ENCODE peak calls at places on chromosomes 13 and 19, in six cellular contexts. H, J, A, I, N and Q are unnamed samples.

GRCh38 chr19:14768001-14768400 is 10.4 kb downstream of the ADGRE2 start:
- DNase-seq in A (no peak), J (no peak), H (peak; percentile 5), N (no peak), I (no peak), Q (no peak)

GRCh38 chr13:107554355-107554905 is 660.9 kb downstream of the LIG4 start:
- DNase-seq in I (no peak), J (no peak), H (no peak), A (no peak), N (no peak), Q (no peak)

GRCh38 chr13:66765559-66765958 is 464.6 kb downstream of the PCDH9 start:
- DNase-seq in I (no peak), A (no peak), J (no peak), N (no peak), H (no peak), Q (no peak)

GRCh38 chr19:17948967-17949930 is 16.4 kb downstream of the CCDC124 start:
- DNase-seq in I (no peak), N (no peak), A (no peak), J (no peak), H (no peak), Q (no peak)

GRCh38 chr13:49604570-49604969 is 19.2 kb upstream of the RCBTB1 start:
- DNase-seq in H (no peak), J (no peak), N (no peak), A (no peak), I (no peak), Q (no peak)

GRCh38 chr19:42254083-42254849 is 662 bp downstream of the ERF start:
- DNase-seq in A (peak; percentile 80), N (peak; percentile 83), H (peak; percentile 69), I (peak; percentile 79), J (no peak), Q (peak; percentile 87)

GRCh38 chr13:36131931-36132297 is 732 bp upstream of the DCLK1 start:
- DNase-seq in I (no peak), J (no peak), A (no peak), N (no peak), H (no peak), Q (peak; percentile 11)

GRCh38 chr13:94322925-94323324 is 156.6 kb downstream of the DCT start:
- DNase-seq in J (no peak), A (peak; percentile 16), I (no peak), N (no peak), H (no peak), Q (no peak)

GRCh38 chr13:98878421-98879126 is 99.3 kb downstream of the DOCK9 start:
- DNase-seq in A (no peak), I (no peak), H (no peak), N (no peak), J (no peak), Q (no peak)

GRCh38 chr19:33404916-33405315 is 31.4 kb downstream of the CEBPG start:
- DNase-seq in I (no peak), J (no peak), H (peak; percentile 39), A (no peak), N (no peak), Q (no peak)

GRCh38 chr13:21971662-21972635 is 301.1 kb downstream of the FGF9 start:
- DNase-seq in H (no peak), I (no peak), N (no peak), A (no peak), J (no peak), Q (no peak)

GRCh38 chr19:9782282-9782681 is 13.7 kb upstream of the ZNF846 start:
- DNase-seq in A (no peak), J (no peak), N (no peak), I (no peak), H (no peak), Q (no peak)

GRCh38 chr13:46797468-46798237 is 692 bp upstream of the ESD start:
- DNase-seq in A (no peak), H (no peak), J (no peak), I (no peak), N (no peak), Q (peak; percentile 11)

GRCh38 chr13:32060319-32060924 is 28.8 kb downstream of the FRY start:
- DNase-seq in H (no peak), J (no peak), A (no peak), N (no peak), I (no peak), Q (no peak)

GRCh38 chr13:48436661-48437242 is 23.8 kb upstream of the LPAR6 start:
- DNase-seq in I (no peak), H (no peak), J (no peak), N (no peak), A (no peak), Q (no peak)

GRCh38 chr19:19053508-19054314 is 10.1 kb upstream of the SLC25A42 start:
- DNase-seq in H (no peak), N (peak; percentile 69), I (peak; percentile 72), A (peak; percentile 28), J (no peak), Q (peak; percentile 78)

GRCh38 chr13:33184131-33184485 is 101.4 kb downstream of the STARD13 start:
- DNase-seq in I (no peak), N (no peak), A (no peak), J (no peak), H (no peak), Q (no peak)

GRCh38 chr13:51785592-51786424 is 18.2 kb downstream of the DHRS12 start:
- DNase-seq in N (no peak), I (peak; percentile 53), A (no peak), J (no peak), H (no peak), Q (peak; percentile 61)

GRCh38 chr13:30755678-30756077 is 20.3 kb downstream of the ALOX5AP start:
- DNase-seq in H (no peak), J (no peak), I (no peak), N (no peak), A (no peak), Q (no peak)

GRCh38 chr19:6215701-6216235 is 64.0 kb downstream of the MLLT1 start:
- DNase-seq in N (no peak), J (no peak), H (no peak), I (no peak), A (no peak), Q (no peak)

GRCh38 chr19:16161848-16162247 is 11.5 kb downstream of the CIB3 start:
- DNase-seq in A (no peak), J (peak; percentile 54), I (no peak), N (no peak), H (no peak), Q (no peak)
- H3K27ac ChIP-seq in A (no peak overlapping the region), J (no peak overlapping the region), I (no peak overlapping the region), N (no peak overlapping the region), H (no peak overlapping the region), Q (peak overlapping the region; percentile 67)

GRCh38 chr19:12198136-12198535 is 35.2 kb downstream of the ZNF136 start:
- DNase-seq in A (no peak), I (no peak), H (no peak), N (no peak), J (no peak), Q (no peak)

GRCh38 chr19:12194827-12195500 is 32.1 kb downstream of the ZNF136 start:
- DNase-seq in J (no peak), H (peak; percentile 95), A (no peak), N (peak; percentile 66), I (peak; percentile 87), Q (no peak)

GRCh38 chr19:12200020-12200419 is 37.1 kb downstream of the ZNF136 start:
- DNase-seq in I (no peak), N (no peak), A (no peak), H (no peak), J (no peak), Q (no peak)

GRCh38 chr19:12195501-12195860 is 32.6 kb downstream of the ZNF136 start:
- DNase-seq in J (no peak), N (no peak), H (no peak), A (no peak), I (no peak), Q (no peak)
- H3K27ac ChIP-seq in J (no peak overlapping the region), N (no peak overlapping the region), H (peak overlapping the region; percentile 94), A (no peak overlapping the region), I (peak overlapping the region; percentile 90), Q (no peak overlapping the region)

GRCh38 chr13:110519506-110519905 is 42.0 kb downstream of the RAB20 start:
- DNase-seq in I (no peak), N (no peak), H (no peak), A (no peak), J (no peak), Q (no peak)
- H3K27ac ChIP-seq in I (no peak overlapping the region), N (no peak overlapping the region), H (peak overlapping the region; percentile 74), A (peak overlapping the region; percentile 69), J (no peak overlapping the region), Q (no peak overlapping the region)

GRCh38 chr19:48169974-48170803 is at the start of the genes LIG1 and ZSWIM9:
- DNase-seq in N (peak; percentile 94), I (peak; percentile 91), A (peak; percentile 91), J (peak; percentile 41), H (peak; percentile 88), Q (peak; percentile 97)
- H3K27ac ChIP-seq in N (peak within 1 kb of the TSS; percentile 94), I (peak within 1 kb of the TSS; percentile 96), A (peak within 1 kb of the TSS; percentile 97), J (peak within 1 kb of the TSS; percentile 83), H (peak within 1 kb of the TSS; percentile 93), Q (peak within 1 kb of the TSS; percentile 86)

GRCh38 chr19:40801449-40802299 is 2.7 kb downstream of the EGLN2 start:
- DNase-seq in J (no peak), H (no peak), A (no peak), I (no peak), N (no peak), Q (no peak)

GRCh38 chr19:40800997-40801377 is 2.0 kb downstream of the EGLN2 start:
- DNase-seq in I (no peak), J (no peak), H (no peak), N (no peak), A (no peak), Q (no peak)

GRCh38 chr19:40799558-40800338 is 757 bp downstream of the EGLN2 start:
- DNase-seq in A (no peak), I (peak; percentile 58), H (no peak), N (no peak), J (no peak), Q (peak; percentile 66)

GRCh38 chr19:40798997-40799557 is at the start of gene EGLN2:
- DNase-seq in N (no peak), A (no peak), I (no peak), H (no peak), J (no peak), Q (no peak)

GRCh38 chr19:40800339-40800996 is 1.5 kb downstream of the EGLN2 start:
- DNase-seq in H (no peak), J (no peak), A (no peak), N (no peak), I (no peak), Q (no peak)
- H3K27ac ChIP-seq in H (peak overlapping the region; percentile 97), J (peak overlapping the region; percentile 85), A (peak overlapping the region; percentile 91), N (peak overlapping the region; percentile 74), I (peak overlapping the region; percentile 78), Q (peak overlapping the region; percentile 89)

DNA sequence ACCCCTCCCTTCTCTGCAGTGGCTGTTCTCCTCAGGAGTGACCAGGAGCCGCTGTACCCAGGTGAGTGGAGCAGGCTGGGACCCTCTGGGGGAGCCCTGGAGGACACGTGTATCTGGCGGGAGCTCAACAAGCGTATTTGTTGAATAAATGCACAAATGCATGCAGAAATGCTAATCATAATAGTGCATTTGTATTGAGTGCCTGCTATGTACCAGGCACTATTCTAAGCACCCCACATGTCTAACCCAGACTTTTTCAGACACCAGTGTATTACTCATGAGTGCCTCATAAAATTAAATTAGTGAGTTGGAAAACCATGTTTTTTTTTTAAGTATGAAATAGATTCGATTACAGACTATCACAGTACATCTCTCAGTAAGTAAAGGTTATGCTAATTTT is 7.9 kb downstream of the HPN start:
- DNase-seq in J (no peak), I (no peak), H (no peak), A (no peak), N (no peak), Q (no peak)
- H3K27ac ChIP-seq in J (no peak overlapping the region), I (no peak overlapping the region), H (no peak overlapping the region), A (no peak overlapping the region), N (no peak overlapping the region), Q (no peak overlapping the region)

GRCh38 chr13:110106726-110107125 is 200.2 kb downstream of the COL4A1 start:
- DNase-seq in J (no peak), A (no peak), I (no peak), H (no peak), N (no peak), Q (peak; percentile 8)
- H3K27ac ChIP-seq in J (no peak overlapping the region), A (no peak overlapping the region), I (no peak overlapping the region), H (no peak overlapping the region), N (no peak overlapping the region), Q (peak overlapping the region; percentile 54)